ENCODE peak calls at places on chromosome 3, in six cellular contexts. N, K, I, S, D and P are unnamed samples.

GRCh38 chr3:22901684-22902083 is 301.4 kb upstream of the UBE2E2 start:
- DNase-seq in S (no peak), N (no peak), K (no peak), D (no peak), I (no peak), P (no peak)

GRCh38 chr3:120766576-120766975 is 24.0 kb downstream of the GTF2E1 start:
- DNase-seq in N (no peak), K (no peak), I (no peak), D (no peak), S (no peak), P (no peak)

GRCh38 chr3:14550651-14551611 is 10.8 kb upstream of the GRIP2 start:
- DNase-seq in K (no peak), N (peak), I (no peak), D (no peak), S (peak), P (no peak)

GRCh38 chr3:195238626-195239118 is 32.3 kb downstream of the XXYLT1 start:
- DNase-seq in K (no peak), I (no peak), N (peak), S (no peak), D (peak), P (peak)

GRCh38 chr3:17810759-17811158 is 68.3 kb upstream of the TBC1D5 start:
- DNase-seq in K (no peak), D (no peak), I (no peak), S (peak), N (peak), P (no peak)

GRCh38 chr3:105851176-105851575 is 17.6 kb downstream of the CBLB start:
- DNase-seq in S (no peak), I (no peak), N (no peak), K (no peak), D (no peak), P (no peak)

GRCh38 chr3:17238029-17238428 is 353.3 kb downstream of the PLCL2 start:
- DNase-seq in K (no peak), N (peak), D (no peak), S (no peak), I (no peak), P (peak)

GRCh38 chr3:191141728-191142127 is 57.3 kb upstream of the OSTN start:
- DNase-seq in N (peak), D (no peak), S (peak), I (peak), K (no peak), P (peak)

GRCh38 chr3:71931930-71932329 is 147.0 kb upstream of the PROK2 start:
- DNase-seq in S (peak), K (no peak), I (no peak), N (no peak), D (no peak), P (no peak)

GRCh38 chr3:71444028-71444860 is 139.3 kb downstream of the FOXP1 start:
- DNase-seq in D (peak), K (no peak), S (peak), I (peak), N (peak), P (peak)

GRCh38 chr3:46946856-46947544 is 29.5 kb downstream of the CCDC12 start:
- DNase-seq in S (peak), N (peak), I (no peak), K (peak), D (no peak), P (peak)

GRCh38 chr3:180311242-180311641 is 274.5 kb upstream of the PEX5L start:
- DNase-seq in D (no peak), K (no peak), S (peak), N (no peak), I (no peak), P (no peak)

GRCh38 chr3:30544811-30545210 is 61.6 kb upstream of the TGFBR2 start:
- DNase-seq in S (peak), I (peak), N (peak), K (no peak), D (no peak), P (peak)

GRCh38 chr3:11582123-11582968 is 61.4 kb downstream of the VGLL4 start:
- DNase-seq in S (peak), D (no peak), I (no peak), K (no peak), N (peak), P (peak)

GRCh38 chr3:189748046-189748445 is 116.9 kb downstream of the TP63 start:
- DNase-seq in K (no peak), I (no peak), S (no peak), D (no peak), N (no peak), P (no peak)

GRCh38 chr3:42511196-42511595 is 8.8 kb downstream of the VIPR1 start:
- DNase-seq in N (peak), I (no peak), K (no peak), D (no peak), S (no peak), P (no peak)

GRCh38 chr3:9380014-9380413 is 17.2 kb downstream of the THUMPD3 start:
- DNase-seq in D (no peak), N (no peak), S (no peak), K (no peak), I (no peak), P (no peak)

GRCh38 chr3:100306695-100307094 is 27.9 kb upstream of the NIT2 start:
- DNase-seq in D (no peak), N (no peak), K (no peak), I (no peak), S (no peak), P (no peak)

GRCh38 chr3:148330486-148330885 is 367.2 kb upstream of the AGTR1 start:
- DNase-seq in I (no peak), S (no peak), D (no peak), K (no peak), N (no peak), P (no peak)

GRCh38 chr3:100158877-100159563 is 44.7 kb upstream of the FILIP1L start:
- DNase-seq in D (no peak), K (no peak), S (no peak), I (no peak), N (no peak), P (peak)

GRCh38 chr3:177307391-177307790 is 110.1 kb upstream of the TBL1XR1 start:
- DNase-seq in S (no peak), N (no peak), I (no peak), K (no peak), D (no peak), P (no peak)
- TF ChIP-seq CTCF in S (no peak), N (no peak), I (no peak), K (no peak), D (no peak), P (no peak)

GRCh38 chr3:113212845-113213375 is 1.6 kb downstream of the BOC start:
- DNase-seq in K (no peak), I (no peak), N (no peak), D (no peak), S (no peak), P (no peak)
- H3K4me3 ChIP-seq in K (peak), I (peak), N (peak), D (peak), S (peak), P (peak)

DNA sequence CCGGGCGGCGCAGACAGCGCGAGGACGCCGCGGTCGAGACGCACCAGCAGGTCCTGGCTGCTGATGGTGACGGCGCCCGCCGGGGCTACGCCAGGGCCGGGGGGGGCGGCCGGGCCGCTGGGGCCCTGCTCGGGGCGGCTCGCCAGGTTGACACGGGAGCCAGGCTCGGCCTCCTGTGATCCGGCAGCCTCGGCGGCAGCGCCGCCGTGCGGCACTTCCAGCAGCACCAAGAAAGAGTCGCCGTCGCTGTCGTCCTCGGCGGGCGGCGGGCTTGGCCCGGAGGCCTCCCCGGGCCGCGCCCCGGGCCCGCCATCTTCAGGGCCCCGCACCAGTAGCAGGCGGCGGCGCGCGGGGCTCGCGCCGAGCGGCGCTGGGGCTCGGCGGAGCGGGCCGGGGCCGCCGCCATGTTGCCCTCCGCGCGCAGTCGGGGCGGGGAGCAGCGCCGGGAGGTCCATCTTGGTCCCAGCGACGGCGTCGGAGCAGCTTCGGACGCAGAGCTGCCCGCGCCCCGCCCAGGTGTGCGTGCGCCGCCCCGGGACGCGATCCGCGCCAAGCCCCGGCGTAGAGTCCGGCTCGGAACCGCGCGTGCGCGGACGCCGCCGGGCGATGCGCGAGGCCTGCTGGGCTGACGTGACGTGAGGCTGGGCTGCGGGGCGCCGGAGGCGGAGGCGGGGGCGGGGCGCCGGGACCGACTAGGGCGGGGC is at the start of gene ZXDC:
- DNase-seq in K (peak), I (peak), N (peak), D (peak), S (peak), P (peak)
- TF ChIP-seq CTCF in K (no peak), I (peak), N (no peak), D (peak), S (peak), P (peak)

GRCh38 chr3:132569580-132569979 is 27.5 kb upstream of the ACKR4 start:
- DNase-seq in D (no peak), N (peak), I (no peak), K (no peak), S (no peak), P (no peak)

GRCh38 chr3:132568427-132568826 is 28.6 kb upstream of the ACKR4 start:
- DNase-seq in N (no peak), I (no peak), D (no peak), S (no peak), K (no peak), P (no peak)

GRCh38 chr3:132573657-132574260 is 23.3 kb upstream of the ACKR4 start:
- DNase-seq in N (no peak), S (no peak), I (no peak), K (no peak), D (no peak), P (no peak)

GRCh38 chr3:132569153-132569552 is 27.9 kb upstream of the ACKR4 start:
- DNase-seq in I (no peak), N (peak), S (no peak), D (no peak), K (no peak), P (no peak)

DNA sequence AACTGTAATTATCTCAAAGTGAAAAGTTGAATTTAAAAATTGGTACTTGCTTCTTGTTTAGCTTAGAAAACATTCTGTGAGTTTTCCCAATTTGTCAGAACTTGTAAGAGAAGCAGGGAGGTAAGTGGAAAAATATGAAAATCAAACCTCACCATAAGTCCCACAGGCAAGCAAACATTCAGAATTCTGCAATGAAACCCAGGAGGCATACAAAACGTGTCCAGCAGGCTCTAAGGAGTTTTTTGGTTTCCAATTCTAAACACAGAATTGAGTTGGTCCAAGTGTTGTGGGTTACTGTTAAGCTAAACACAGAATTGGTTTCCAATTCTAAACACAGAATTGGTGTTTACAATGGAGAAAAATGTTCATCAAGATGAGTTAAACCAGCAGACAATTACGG is 27.1 kb upstream of the ACKR4 start:
- DNase-seq in N (no peak), S (no peak), D (no peak), I (no peak), K (no peak), P (no peak)
- H3K4me3 ChIP-seq in N (no peak), S (no peak), D (no peak), I (no peak), K (no peak), P (no peak)